ENCODE peak calls at places on chromosome 7, in four cellular contexts. One of them, this sample, is unnamed.

GRCh38 chr7:7517661-7518236 is 17.9 kb downstream of the COL28A1 start:
- DNase-seq in brain pericyte: no peak
- DNase-seq in HCEC 1CT: no peak
- DNase-seq in mesenteric fat pad: no peak
- DNase-seq in this sample: no peak

GRCh38 chr7:91953618-91954017 is 13.0 kb downstream of the AKAP9 start:
- DNase-seq in brain pericyte: no peak
- DNase-seq in HCEC 1CT: peak; percentile 20
- DNase-seq in mesenteric fat pad: no peak
- DNase-seq in this sample: no peak

GRCh38 chr7:147432068-147432467 is 1158.5 kb upstream of the C7orf33 start:
- DNase-seq in HCEC 1CT: peak; percentile 49
- DNase-seq in mesenteric fat pad: no peak
- DNase-seq in brain pericyte: no peak
- DNase-seq in this sample: no peak

GRCh38 chr7:38880454-38880853 is 28.5 kb downstream of the VPS41 start:
- DNase-seq in mesenteric fat pad: no peak
- DNase-seq in brain pericyte: no peak
- DNase-seq in HCEC 1CT: no peak
- DNase-seq in this sample: no peak

GRCh38 chr7:138186951-138187351 is 110.7 kb downstream of the AKR1D1 start:
- DNase-seq in HCEC 1CT: peak; percentile 6
- DNase-seq in mesenteric fat pad: no peak
- DNase-seq in brain pericyte: peak; percentile 32
- DNase-seq in this sample: no peak

GRCh38 chr7:8228766-8229674 is 32.9 kb downstream of the ICA1 start:
- DNase-seq in brain pericyte: no peak
- DNase-seq in HCEC 1CT: no peak
- DNase-seq in mesenteric fat pad: no peak
- DNase-seq in this sample: no peak

GRCh38 chr7:131007439-131008330 is 273.7 kb upstream of the KLF14 start:
- DNase-seq in brain pericyte: peak; percentile 36
- DNase-seq in mesenteric fat pad: no peak
- DNase-seq in HCEC 1CT: peak; percentile 84
- DNase-seq in this sample: no peak

GRCh38 chr7:129989466-129989865 is 36.7 kb upstream of the UBE2H start:
- DNase-seq in brain pericyte: no peak
- DNase-seq in HCEC 1CT: no peak
- DNase-seq in mesenteric fat pad: no peak
- DNase-seq in this sample: no peak

GRCh38 chr7:127803626-127804025 is 151.6 kb downstream of the SND1 start:
- DNase-seq in mesenteric fat pad: no peak
- DNase-seq in HCEC 1CT: peak; percentile 45
- DNase-seq in brain pericyte: no peak
- DNase-seq in this sample: no peak

GRCh38 chr7:156127166-156128134 is 315.2 kb upstream of the SHH start:
- DNase-seq in brain pericyte: no peak
- DNase-seq in HCEC 1CT: no peak
- DNase-seq in mesenteric fat pad: no peak
- DNase-seq in this sample: no peak

GRCh38 chr7:94345907-94346306 is 48.8 kb upstream of the COL1A2 start:
- DNase-seq in HCEC 1CT: no peak
- DNase-seq in mesenteric fat pad: no peak
- DNase-seq in brain pericyte: no peak
- DNase-seq in this sample: no peak

This sample was measured in coronary artery.